ENCODE peak calls at places on chromosomes 5 and 9, in four cellular contexts. One of them, this sample, is unnamed. For H3K27me3, the result is how much of the 10 kb centered on the place peaks cover.

GRCh38 chr9:38112010-38112409 is 43.0 kb upstream of the SHB start:
- DNase-seq in right cardiac atrium: no peak
- DNase-seq in tibial nerve: no peak
- DNase-seq in right atrium auricular region: peak
- DNase-seq in this sample: no peak

GRCh38 chr5:89374818-89375521 is 492.0 kb upstream of the MEF2C start:
- DNase-seq in right cardiac atrium: no peak
- DNase-seq in right atrium auricular region: no peak
- DNase-seq in tibial nerve: no peak
- DNase-seq in this sample: no peak

GRCh38 chr5:73640861-73641320 is 14.9 kb downstream of the ARHGEF28 start:
- DNase-seq in tibial nerve: no peak
- DNase-seq in right cardiac atrium: no peak
- DNase-seq in right atrium auricular region: no peak
- DNase-seq in this sample: no peak

GRCh38 chr5:150611026-150611425 is 29.4 kb upstream of the SYNPO start:
- DNase-seq in tibial nerve: no peak
- DNase-seq in right atrium auricular region: no peak
- DNase-seq in right cardiac atrium: no peak
- DNase-seq in this sample: no peak

GRCh38 chr5:36367524-36367923 is 65.8 kb upstream of the RANBP3L start:
- DNase-seq in right cardiac atrium: no peak
- DNase-seq in right atrium auricular region: no peak
- DNase-seq in tibial nerve: peak
- DNase-seq in this sample: no peak

GRCh38 chr5:78062645-78063044 is 231.9 kb downstream of the AP3B1 start:
- DNase-seq in right atrium auricular region: no peak
- DNase-seq in right cardiac atrium: no peak
- DNase-seq in tibial nerve: no peak
- DNase-seq in this sample: no peak

GRCh38 chr5:95725937-95726810 is 5.0 kb upstream of the RHOBTB3 start:
- DNase-seq in tibial nerve: no peak
- DNase-seq in right cardiac atrium: no peak
- DNase-seq in right atrium auricular region: no peak
- DNase-seq in this sample: no peak

GRCh38 chr5:57598756-57599155 is 116.1 kb upstream of the ACTBL2 start:
- DNase-seq in right atrium auricular region: no peak
- DNase-seq in right cardiac atrium: no peak
- DNase-seq in tibial nerve: no peak
- DNase-seq in this sample: no peak

GRCh38 chr5:106875591-106876297 is 795.0 kb downstream of the EFNA5 start:
- DNase-seq in right cardiac atrium: no peak
- DNase-seq in tibial nerve: peak
- DNase-seq in right atrium auricular region: no peak
- DNase-seq in this sample: peak

GRCh38 chr5:107469485-107469884 is 201.3 kb downstream of the EFNA5 start:
- DNase-seq in right cardiac atrium: no peak
- DNase-seq in tibial nerve: no peak
- DNase-seq in right atrium auricular region: no peak
- DNase-seq in this sample: no peak

GRCh38 chr9:124757589-124757988 is 13.5 kb downstream of the NR6A1 start:
- DNase-seq in tibial nerve: no peak
- DNase-seq in right cardiac atrium: no peak
- DNase-seq in right atrium auricular region: no peak
- DNase-seq in this sample: no peak

GRCh38 chr9:18857769-18858168 is 175.2 kb downstream of the SAXO1 start:
- DNase-seq in right atrium auricular region: no peak
- DNase-seq in right cardiac atrium: no peak
- DNase-seq in tibial nerve: no peak
- DNase-seq in this sample: no peak

GRCh38 chr5:136062563-136063274 is 33.9 kb downstream of the TGFBI start:
- DNase-seq in right cardiac atrium: no peak
- DNase-seq in tibial nerve: no peak
- DNase-seq in right atrium auricular region: peak
- DNase-seq in this sample: peak

GRCh38 chr5:179814090-179814489 is 6.6 kb upstream of the SQSTM1 start:
- DNase-seq in right cardiac atrium: no peak
- DNase-seq in tibial nerve: no peak
- DNase-seq in right atrium auricular region: no peak
- DNase-seq in this sample: no peak

DNA sequence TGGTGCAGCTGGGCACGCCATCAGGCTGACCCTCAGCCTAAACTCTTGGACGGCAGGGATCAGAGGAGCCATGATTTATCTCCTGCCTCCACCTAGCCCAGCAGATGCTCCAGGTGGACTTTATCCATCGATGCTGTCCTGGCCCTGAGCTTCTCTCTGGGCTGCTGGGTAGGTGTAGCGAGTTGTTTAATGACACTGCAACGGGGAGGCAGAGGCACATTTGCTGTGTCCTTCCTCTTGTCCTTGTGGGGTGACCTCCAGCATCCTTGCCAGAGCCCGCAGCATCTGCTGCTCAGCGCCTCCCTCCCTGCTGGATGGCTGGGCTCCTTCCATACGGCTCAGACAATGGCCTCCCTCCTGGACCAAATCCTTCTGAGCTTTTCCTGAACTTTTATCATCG is 103.1 kb upstream of the IRX4 start:
- DNase-seq in right atrium auricular region: no peak
- DNase-seq in tibial nerve: no peak
- DNase-seq in right cardiac atrium: no peak
- DNase-seq in this sample: no peak
- H3K27me3 ChIP-seq in right atrium auricular region: under half
- H3K27me3 ChIP-seq in tibial nerve: under half
- H3K27me3 ChIP-seq in right cardiac atrium: under half
- H3K27me3 ChIP-seq in this sample: under half

GRCh38 chr9:120694559-120694958 is 19.7 kb downstream of the MEGF9 start:
- DNase-seq in right atrium auricular region: no peak
- DNase-seq in tibial nerve: no peak
- DNase-seq in right cardiac atrium: no peak
- DNase-seq in this sample: no peak

GRCh38 chr9:120696551-120697230 is 17.6 kb downstream of the MEGF9 start:
- DNase-seq in right atrium auricular region: no peak
- DNase-seq in tibial nerve: no peak
- DNase-seq in right cardiac atrium: no peak
- DNase-seq in this sample: no peak

GRCh38 chr9:120689860-120690259 is 24.4 kb downstream of the MEGF9 start:
- DNase-seq in right atrium auricular region: no peak
- DNase-seq in right cardiac atrium: no peak
- DNase-seq in tibial nerve: no peak
- DNase-seq in this sample: no peak

GRCh38 chr9:120692901-120693573 is 21.2 kb downstream of the MEGF9 start:
- DNase-seq in right atrium auricular region: no peak
- DNase-seq in right cardiac atrium: no peak
- DNase-seq in tibial nerve: no peak
- DNase-seq in this sample: no peak

GRCh38 chr9:120693609-120694008 is 20.7 kb downstream of the MEGF9 start:
- DNase-seq in right atrium auricular region: no peak
- DNase-seq in right cardiac atrium: no peak
- DNase-seq in tibial nerve: no peak
- DNase-seq in this sample: no peak
- H3K27me3 ChIP-seq in right atrium auricular region: under half
- H3K27me3 ChIP-seq in right cardiac atrium: under half
- H3K27me3 ChIP-seq in tibial nerve: under half
- H3K27me3 ChIP-seq in this sample: under half

GRCh38 chr5:123089572-123089970 is 530 bp downstream of the PRDM6 start:
- DNase-seq in right cardiac atrium: peak
- DNase-seq in right atrium auricular region: no peak
- DNase-seq in tibial nerve: no peak
- DNase-seq in this sample: no peak

GRCh38 chr5:123087173-123088030 is 1.6 kb upstream of the PRDM6 start:
- DNase-seq in right atrium auricular region: no peak
- DNase-seq in right cardiac atrium: no peak
- DNase-seq in tibial nerve: no peak
- DNase-seq in this sample: no peak

GRCh38 chr5:123086376-123087055 is 2.5 kb upstream of the PRDM6 start:
- DNase-seq in right atrium auricular region: no peak
- DNase-seq in tibial nerve: no peak
- DNase-seq in right cardiac atrium: no peak
- DNase-seq in this sample: no peak

GRCh38 chr5:123089971-123090640 is 1.1 kb downstream of the PRDM6 start:
- DNase-seq in right cardiac atrium: peak
- DNase-seq in tibial nerve: no peak
- DNase-seq in right atrium auricular region: no peak
- DNase-seq in this sample: peak

DNA sequence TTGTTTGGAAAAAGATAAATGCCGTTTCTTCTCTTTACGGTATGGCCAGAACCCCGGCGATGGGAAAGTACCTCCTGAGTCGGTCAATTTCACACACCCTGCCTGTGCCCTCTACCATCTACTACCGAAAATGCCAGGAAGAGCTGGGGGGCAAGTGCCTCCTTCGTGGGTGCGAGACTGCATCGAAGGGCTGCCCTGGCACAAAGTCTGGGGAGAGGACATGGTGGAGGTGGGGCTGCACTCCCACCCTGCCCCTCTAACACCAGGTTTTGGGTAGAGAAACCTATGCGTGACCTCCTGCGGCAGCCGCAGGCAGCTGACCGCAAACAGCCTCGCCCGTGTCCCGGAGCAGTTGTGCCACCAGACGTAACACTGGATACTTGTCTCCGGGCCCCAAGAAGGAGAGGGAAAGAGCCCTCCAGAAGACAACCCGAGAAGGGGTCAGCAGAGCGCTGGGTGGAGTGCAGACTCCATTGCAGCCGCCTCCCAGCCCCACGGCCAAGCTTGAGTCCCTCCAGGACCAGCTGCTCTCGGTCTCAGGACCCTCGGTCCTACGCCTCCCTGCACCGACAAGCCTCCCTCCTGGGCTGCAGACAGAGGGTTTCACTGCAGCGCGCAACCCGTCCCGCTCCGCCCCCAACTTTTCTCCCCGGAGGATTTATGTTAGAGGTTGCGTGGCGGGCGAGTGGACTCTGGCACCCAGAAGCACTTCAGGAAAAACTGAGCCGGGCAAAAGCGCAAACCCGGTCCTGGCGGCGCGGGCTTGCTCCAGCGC is 823 bp upstream of the PRDM6 start:
- DNase-seq in tibial nerve: no peak
- DNase-seq in right cardiac atrium: no peak
- DNase-seq in right atrium auricular region: no peak
- DNase-seq in this sample: no peak
- H3K27me3 ChIP-seq in tibial nerve: half or more
- H3K27me3 ChIP-seq in right cardiac atrium: under half
- H3K27me3 ChIP-seq in right atrium auricular region: under half
- H3K27me3 ChIP-seq in this sample: half or more

GRCh38 chr9:114925672-114926071 is 4.7 kb downstream of the TNFSF8 start:
- DNase-seq in right atrium auricular region: no peak
- DNase-seq in right cardiac atrium: no peak
- DNase-seq in tibial nerve: no peak
- DNase-seq in this sample: no peak

GRCh38 chr9:114928092-114928491 is 2.3 kb downstream of the TNFSF8 start:
- DNase-seq in right cardiac atrium: no peak
- DNase-seq in right atrium auricular region: no peak
- DNase-seq in tibial nerve: no peak
- DNase-seq in this sample: no peak

GRCh38 chr9:114923918-114924317 is 6.5 kb downstream of the TNFSF8 start:
- DNase-seq in right cardiac atrium: no peak
- DNase-seq in right atrium auricular region: no peak
- DNase-seq in tibial nerve: no peak
- DNase-seq in this sample: no peak

GRCh38 chr9:114924327-114924726 is 6.1 kb downstream of the TNFSF8 start:
- DNase-seq in tibial nerve: no peak
- DNase-seq in right atrium auricular region: no peak
- DNase-seq in right cardiac atrium: no peak
- DNase-seq in this sample: no peak

GRCh38 chr9:114925039-114925438 is 5.4 kb downstream of the TNFSF8 start:
- DNase-seq in tibial nerve: no peak
- DNase-seq in right cardiac atrium: no peak
- DNase-seq in right atrium auricular region: no peak
- DNase-seq in this sample: no peak
- H3K27me3 ChIP-seq in tibial nerve: under half
- H3K27me3 ChIP-seq in right cardiac atrium: under half
- H3K27me3 ChIP-seq in right atrium auricular region: under half
- H3K27me3 ChIP-seq in this sample: under half

DNA sequence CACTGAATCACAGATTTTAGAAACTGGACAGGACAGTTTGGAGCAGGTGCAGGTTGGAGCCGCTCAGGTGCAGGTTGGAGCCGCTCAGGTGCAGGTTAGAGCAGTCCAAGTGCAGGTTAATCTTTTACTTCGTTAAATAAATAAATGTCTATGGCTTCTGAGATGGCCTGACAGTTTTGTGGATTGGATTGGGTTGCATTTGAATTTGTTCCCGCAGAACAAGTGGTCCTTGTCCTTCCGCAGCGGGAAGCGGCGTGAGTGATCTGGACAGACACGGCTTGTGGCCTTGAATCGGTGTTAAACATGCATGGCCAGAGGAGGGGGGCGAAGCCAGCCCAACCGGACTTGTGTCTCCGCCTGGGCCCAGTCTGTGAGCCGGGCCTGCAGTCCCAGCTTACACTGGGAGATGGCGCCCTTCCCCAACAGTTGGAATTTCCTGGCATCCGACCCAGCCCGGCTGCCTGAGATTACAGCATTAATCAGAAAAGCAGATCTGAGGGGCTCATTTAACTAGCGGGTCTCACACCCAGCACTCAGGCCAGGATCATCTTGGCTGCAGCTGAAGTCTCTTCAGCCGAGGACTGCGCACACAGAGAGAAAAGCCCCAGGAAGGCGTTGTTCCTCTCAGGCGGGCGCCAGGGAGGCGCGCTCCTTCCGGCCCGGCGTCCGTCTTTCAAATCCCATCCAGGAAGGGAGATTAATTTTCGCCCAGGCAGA is 1.5 kb upstream of the OLFM1 start:
- DNase-seq in right cardiac atrium: peak
- DNase-seq in tibial nerve: peak
- DNase-seq in right atrium auricular region: peak
- DNase-seq in this sample: peak
- H3K27me3 ChIP-seq in right cardiac atrium: under half
- H3K27me3 ChIP-seq in tibial nerve: under half
- H3K27me3 ChIP-seq in right atrium auricular region: under half
- H3K27me3 ChIP-seq in this sample: under half

This sample was measured in BE2C.